ENCODE peak calls at places on chromosomes 7 and 10, in five cellular contexts. One of them, this sample, is unnamed. For H3K4me1 and H3K36me3, the result is how much of the 10 kb centered on the place peaks cover.

GRCh38 chr10:118581340-118581739 is 14.1 kb downstream of the PRLHR start:
- DNase-seq in mesendoderm: no peak
- DNase-seq in adipocyte: no peak
- DNase-seq in H1: no peak
- DNase-seq in IMR-90: no peak
- DNase-seq in this sample: no peak

GRCh38 chr10:92595505-92595904 is 2.6 kb downstream of the KIF11 start:
- DNase-seq in IMR-90: no peak
- DNase-seq in H1: no peak
- DNase-seq in adipocyte: no peak
- DNase-seq in mesendoderm: no peak
- DNase-seq in this sample: no peak

GRCh38 chr7:102291056-102291915 is 4.6 kb downstream of the SH2B2 start:
- DNase-seq in mesendoderm: no peak
- DNase-seq in H1: no peak
- DNase-seq in IMR-90: no peak
- DNase-seq in adipocyte: no peak
- DNase-seq in this sample: peak

GRCh38 chr7:36287371-36288241 is 102.1 kb upstream of the ANLN start:
- DNase-seq in mesendoderm: no peak
- DNase-seq in H1: peak
- DNase-seq in adipocyte: no peak
- DNase-seq in IMR-90: no peak
- DNase-seq in this sample: no peak

GRCh38 chr10:873020-873419 is 58.5 kb downstream of the LARP4B start:
- DNase-seq in adipocyte: no peak
- DNase-seq in IMR-90: no peak
- DNase-seq in mesendoderm: no peak
- DNase-seq in H1: no peak
- DNase-seq in this sample: no peak

GRCh38 chr10:74921744-74922143 is 95.3 kb downstream of the KAT6B start:
- DNase-seq in mesendoderm: peak
- DNase-seq in IMR-90: peak
- DNase-seq in adipocyte: no peak
- DNase-seq in H1: no peak
- DNase-seq in this sample: no peak

GRCh38 chr10:110279062-110279986 is 25.4 kb downstream of the SMNDC1 start:
- DNase-seq in H1: no peak
- DNase-seq in IMR-90: peak
- DNase-seq in mesendoderm: peak
- DNase-seq in adipocyte: peak
- DNase-seq in this sample: peak

GRCh38 chr10:101781655-101781983 is 1.6 kb downstream of the NPM3 start:
- DNase-seq in H1: no peak
- DNase-seq in IMR-90: no peak
- DNase-seq in adipocyte: no peak
- DNase-seq in mesendoderm: peak
- DNase-seq in this sample: no peak

GRCh38 chr7:10216462-10216861 is 757.2 kb upstream of the PHF14 start:
- DNase-seq in H1: no peak
- DNase-seq in mesendoderm: no peak
- DNase-seq in adipocyte: no peak
- DNase-seq in IMR-90: no peak
- DNase-seq in this sample: no peak

GRCh38 chr10:103663802-103664201 is 170.3 kb downstream of the NEURL1 start:
- DNase-seq in H1: no peak
- DNase-seq in mesendoderm: no peak
- DNase-seq in IMR-90: no peak
- DNase-seq in adipocyte: peak
- DNase-seq in this sample: no peak

GRCh38 chr7:106127984-106128780 is 16.1 kb upstream of the SYPL1 start:
- DNase-seq in mesendoderm: no peak
- DNase-seq in IMR-90: peak
- DNase-seq in adipocyte: no peak
- DNase-seq in H1: no peak
- DNase-seq in this sample: no peak

GRCh38 chr7:94228223-94228622 is 166.5 kb upstream of the COL1A2 start:
- DNase-seq in adipocyte: no peak
- DNase-seq in IMR-90: no peak
- DNase-seq in mesendoderm: peak
- DNase-seq in H1: no peak
- DNase-seq in this sample: no peak

GRCh38 chr10:62805139-62806092 is 896 bp downstream of the ADO start:
- DNase-seq in H1: peak
- DNase-seq in adipocyte: peak
- DNase-seq in mesendoderm: peak
- DNase-seq in IMR-90: peak
- DNase-seq in this sample: peak

GRCh38 chr7:141663081-141663510 is 38.9 kb downstream of the DENND11 start:
- DNase-seq in IMR-90: no peak
- DNase-seq in mesendoderm: no peak
- DNase-seq in H1: no peak
- DNase-seq in adipocyte: no peak
- DNase-seq in this sample: peak

GRCh38 chr10:6039711-6040110 is 22.5 kb downstream of the IL2RA start:
- DNase-seq in adipocyte: no peak
- DNase-seq in IMR-90: no peak
- DNase-seq in H1: peak
- DNase-seq in mesendoderm: no peak
- DNase-seq in this sample: no peak

GRCh38 chr7:111784971-111785575 is 222.8 kb upstream of the IMMP2L start:
- DNase-seq in mesendoderm: peak
- DNase-seq in adipocyte: no peak
- DNase-seq in H1: no peak
- DNase-seq in IMR-90: no peak
- DNase-seq in this sample: no peak

GRCh38 chr7:114567416-114567815 is 152.8 kb downstream of the FOXP2 start:
- DNase-seq in mesendoderm: no peak
- DNase-seq in IMR-90: no peak
- DNase-seq in adipocyte: peak
- DNase-seq in H1: no peak
- DNase-seq in this sample: no peak

GRCh38 chr10:71237843-71238623 is 25.7 kb downstream of the UNC5B start:
- DNase-seq in IMR-90: no peak
- DNase-seq in mesendoderm: no peak
- DNase-seq in H1: no peak
- DNase-seq in adipocyte: no peak
- DNase-seq in this sample: no peak

GRCh38 chr10:95976295-95977229 is 66.8 kb upstream of the CCNJ start:
- DNase-seq in H1: no peak
- DNase-seq in IMR-90: no peak
- DNase-seq in adipocyte: no peak
- DNase-seq in mesendoderm: no peak
- DNase-seq in this sample: no peak

GRCh38 chr7:2498708-2499107 is 20.9 kb upstream of the LFNG start:
- DNase-seq in H1: no peak
- DNase-seq in adipocyte: no peak
- DNase-seq in IMR-90: no peak
- DNase-seq in mesendoderm: no peak
- DNase-seq in this sample: no peak

GRCh38 chr7:102431617-102432298 is 1.6 kb upstream of the ORAI2 start:
- DNase-seq in H1: no peak
- DNase-seq in IMR-90: no peak
- DNase-seq in mesendoderm: peak
- DNase-seq in adipocyte: peak
- DNase-seq in this sample: peak

GRCh38 chr10:126527645-126528319 is 139.5 kb upstream of the ADAM12 start:
- DNase-seq in IMR-90: no peak
- DNase-seq in H1: no peak
- DNase-seq in adipocyte: no peak
- DNase-seq in mesendoderm: no peak
- DNase-seq in this sample: no peak

DNA sequence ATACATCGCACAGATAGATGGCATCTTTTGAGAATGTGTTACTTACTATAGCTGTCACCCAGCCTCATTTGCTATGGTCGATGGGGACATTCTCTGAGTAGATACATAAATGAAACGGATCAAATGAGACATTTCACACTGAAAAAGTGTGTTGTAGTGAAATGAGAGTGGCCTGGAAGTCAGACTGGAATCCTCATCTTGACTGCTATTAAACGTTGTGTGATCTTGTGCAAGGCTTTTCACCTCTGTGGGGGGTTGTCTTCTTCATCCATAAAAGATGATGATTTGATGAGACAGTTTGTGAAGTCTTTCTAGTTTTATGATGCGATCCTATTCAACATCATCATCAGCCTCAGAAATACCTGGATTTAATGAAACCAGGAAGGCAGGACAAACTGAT is 155.4 kb upstream of the MYO3A start:
- DNase-seq in adipocyte: no peak
- DNase-seq in IMR-90: no peak
- DNase-seq in H1: no peak
- DNase-seq in mesendoderm: no peak
- DNase-seq in this sample: no peak
- H3K4me1 ChIP-seq in adipocyte: under half
- H3K4me1 ChIP-seq in IMR-90: under half
- H3K4me1 ChIP-seq in H1: under half
- H3K4me1 ChIP-seq in mesendoderm: under half
- H3K4me1 ChIP-seq in this sample: under half

DNA sequence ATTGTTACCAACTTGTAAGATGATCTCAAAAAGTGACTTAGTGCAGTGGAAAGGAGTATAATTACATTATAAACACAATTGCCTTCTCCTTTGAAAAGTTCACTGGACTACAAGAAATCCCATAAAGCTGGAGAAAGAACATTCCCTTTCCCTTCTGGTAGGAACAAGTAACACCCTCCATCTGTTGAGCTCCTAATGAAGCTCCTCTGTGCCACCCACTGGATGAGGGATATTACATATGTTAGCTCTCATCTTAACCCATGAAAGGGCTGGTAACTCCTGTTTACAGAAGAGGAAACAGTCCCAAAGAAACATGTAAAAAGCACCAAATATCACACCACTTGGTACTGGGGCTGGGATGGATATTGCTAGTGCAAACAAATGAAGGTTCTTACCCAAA is 8.1 kb downstream of the PGAM1 start:
- DNase-seq in H1: no peak
- DNase-seq in IMR-90: no peak
- DNase-seq in mesendoderm: no peak
- DNase-seq in adipocyte: no peak
- DNase-seq in this sample: no peak
- H3K36me3 ChIP-seq in H1: under half
- H3K36me3 ChIP-seq in IMR-90: under half
- H3K36me3 ChIP-seq in mesendoderm: under half
- H3K36me3 ChIP-seq in adipocyte: half or more
- H3K36me3 ChIP-seq in this sample: under half

DNA sequence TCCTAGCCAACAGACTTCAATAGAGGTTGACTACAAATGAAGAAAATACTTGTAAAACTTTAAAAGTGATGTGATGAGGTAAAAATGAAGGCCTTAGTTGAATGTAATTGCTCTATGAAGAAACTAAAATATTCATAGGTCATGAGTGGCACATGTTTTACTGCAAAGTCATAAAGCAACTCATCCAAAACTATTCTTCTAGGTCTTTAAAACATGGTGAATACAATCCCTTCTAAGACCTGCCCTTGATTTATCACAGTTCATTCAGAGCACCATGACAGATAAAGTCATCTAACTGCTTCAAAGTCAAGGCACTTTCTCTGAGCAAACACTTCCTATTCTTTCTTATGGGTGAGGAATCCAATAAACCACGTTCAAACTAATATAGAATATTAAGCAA is 713.5 kb downstream of the SORCS1 start:
- DNase-seq in IMR-90: peak
- DNase-seq in adipocyte: peak
- DNase-seq in mesendoderm: no peak
- DNase-seq in H1: no peak
- DNase-seq in this sample: no peak
- H3K9ac ChIP-seq in IMR-90: no peak
- H3K9ac ChIP-seq in adipocyte: no peak
- H3K9ac ChIP-seq in mesendoderm: no peak
- H3K9ac ChIP-seq in H1: no peak
- H3K9ac ChIP-seq in this sample: no peak

GRCh38 chr7:7737674-7738073 is 19.3 kb upstream of the RPA3 start:
- DNase-seq in mesendoderm: no peak
- DNase-seq in H1: no peak
- DNase-seq in adipocyte: no peak
- DNase-seq in IMR-90: no peak
- DNase-seq in this sample: no peak
- H3K4me1 ChIP-seq in mesendoderm: under half
- H3K4me1 ChIP-seq in H1: under half
- H3K4me1 ChIP-seq in adipocyte: under half
- H3K4me1 ChIP-seq in IMR-90: under half
- H3K4me1 ChIP-seq in this sample: under half

This sample was measured in mammary epithelial cell.